ENCODE peak calls at places on chromosomes 6 and 20, in six cellular contexts. One of them, this sample, is unnamed.

GRCh38 chr20:62265365-62265764 is 27.0 kb downstream of the OSBPL2 start:
- DNase-seq in ecto neural progenitor cell: no peak
- DNase-seq in kidney epithelial cell: no peak
- DNase-seq in activated naive CD4-positive, alpha-beta T cell treated with anti-CD3 and anti-CD28 coated beads for 36 hours: no peak
- DNase-seq in brain microvascular endothelial cell: no peak
- DNase-seq in AG09319: no peak
- DNase-seq in this sample: no peak

GRCh38 chr6:13682346-13682745 is 29.3 kb downstream of the RANBP9 start:
- DNase-seq in ecto neural progenitor cell: no peak
- DNase-seq in kidney epithelial cell: no peak
- DNase-seq in activated naive CD4-positive, alpha-beta T cell treated with anti-CD3 and anti-CD28 coated beads for 36 hours: no peak
- DNase-seq in brain microvascular endothelial cell: no peak
- DNase-seq in AG09319: no peak
- DNase-seq in this sample: no peak

GRCh38 chr6:55882731-55883595 is 7.6 kb upstream of the BMP5 start:
- DNase-seq in ecto neural progenitor cell: no peak
- DNase-seq in kidney epithelial cell: peak; percentile 65
- DNase-seq in activated naive CD4-positive, alpha-beta T cell treated with anti-CD3 and anti-CD28 coated beads for 36 hours: no peak
- DNase-seq in brain microvascular endothelial cell: peak; percentile 84
- DNase-seq in AG09319: peak; percentile 40
- DNase-seq in this sample: peak; percentile 65

GRCh38 chr6:149109397-149110070 is 208.0 kb upstream of the TAB2 start:
- DNase-seq in ecto neural progenitor cell: no peak
- DNase-seq in kidney epithelial cell: no peak
- DNase-seq in activated naive CD4-positive, alpha-beta T cell treated with anti-CD3 and anti-CD28 coated beads for 36 hours: no peak
- DNase-seq in brain microvascular endothelial cell: no peak
- DNase-seq in AG09319: no peak
- DNase-seq in this sample: no peak

GRCh38 chr6:161584051-161584450 is 310.2 kb upstream of the AGPAT4 start:
- DNase-seq in ecto neural progenitor cell: no peak
- DNase-seq in kidney epithelial cell: no peak
- DNase-seq in activated naive CD4-positive, alpha-beta T cell treated with anti-CD3 and anti-CD28 coated beads for 36 hours: no peak
- DNase-seq in brain microvascular endothelial cell: no peak
- DNase-seq in AG09319: no peak
- DNase-seq in this sample: no peak

GRCh38 chr6:49607391-49607982 is 29.2 kb downstream of the RHAG start:
- DNase-seq in ecto neural progenitor cell: no peak
- DNase-seq in kidney epithelial cell: no peak
- DNase-seq in activated naive CD4-positive, alpha-beta T cell treated with anti-CD3 and anti-CD28 coated beads for 36 hours: no peak
- DNase-seq in brain microvascular endothelial cell: no peak
- DNase-seq in AG09319: no peak
- DNase-seq in this sample: no peak

GRCh38 chr6:25312703-25313102 is 33.5 kb downstream of the CARMIL1 start:
- DNase-seq in ecto neural progenitor cell: no peak
- DNase-seq in kidney epithelial cell: peak; percentile 44
- DNase-seq in activated naive CD4-positive, alpha-beta T cell treated with anti-CD3 and anti-CD28 coated beads for 36 hours: no peak
- DNase-seq in brain microvascular endothelial cell: peak; percentile 6
- DNase-seq in AG09319: no peak
- DNase-seq in this sample: no peak

GRCh38 chr6:106807946-106808611 is 166.4 kb downstream of the CD24 start:
- DNase-seq in ecto neural progenitor cell: no peak
- DNase-seq in kidney epithelial cell: no peak
- DNase-seq in activated naive CD4-positive, alpha-beta T cell treated with anti-CD3 and anti-CD28 coated beads for 36 hours: no peak
- DNase-seq in brain microvascular endothelial cell: no peak
- DNase-seq in AG09319: no peak
- DNase-seq in this sample: no peak

GRCh38 chr6:37675606-37676005 is 22.1 kb downstream of the MDGA1 start:
- DNase-seq in ecto neural progenitor cell: no peak
- DNase-seq in kidney epithelial cell: no peak
- DNase-seq in activated naive CD4-positive, alpha-beta T cell treated with anti-CD3 and anti-CD28 coated beads for 36 hours: no peak
- DNase-seq in brain microvascular endothelial cell: no peak
- DNase-seq in AG09319: no peak
- DNase-seq in this sample: no peak

GRCh38 chr20:36872857-36873256 is 3.1 kb upstream of the TLDC2 start:
- DNase-seq in ecto neural progenitor cell: no peak
- DNase-seq in kidney epithelial cell: no peak
- DNase-seq in activated naive CD4-positive, alpha-beta T cell treated with anti-CD3 and anti-CD28 coated beads for 36 hours: no peak
- DNase-seq in brain microvascular endothelial cell: no peak
- DNase-seq in AG09319: no peak
- DNase-seq in this sample: no peak

GRCh38 chr6:39214120-39214813 is 15.0 kb downstream of the KCNK5 start:
- DNase-seq in ecto neural progenitor cell: no peak
- DNase-seq in kidney epithelial cell: no peak
- DNase-seq in activated naive CD4-positive, alpha-beta T cell treated with anti-CD3 and anti-CD28 coated beads for 36 hours: no peak
- DNase-seq in brain microvascular endothelial cell: no peak
- DNase-seq in AG09319: no peak
- DNase-seq in this sample: no peak

GRCh38 chr6:17038316-17038715 is 63.5 kb upstream of the STMND1 start:
- DNase-seq in ecto neural progenitor cell: no peak
- DNase-seq in kidney epithelial cell: no peak
- DNase-seq in activated naive CD4-positive, alpha-beta T cell treated with anti-CD3 and anti-CD28 coated beads for 36 hours: no peak
- DNase-seq in brain microvascular endothelial cell: no peak
- DNase-seq in AG09319: no peak
- DNase-seq in this sample: no peak

GRCh38 chr6:41713161-41713649 is 22.2 kb downstream of the TFEB start:
- DNase-seq in ecto neural progenitor cell: no peak
- DNase-seq in kidney epithelial cell: no peak
- DNase-seq in activated naive CD4-positive, alpha-beta T cell treated with anti-CD3 and anti-CD28 coated beads for 36 hours: no peak
- DNase-seq in brain microvascular endothelial cell: no peak
- DNase-seq in AG09319: no peak
- DNase-seq in this sample: no peak

GRCh38 chr20:33653218-33653899 is 8.8 kb upstream of the C20orf144 start:
- DNase-seq in ecto neural progenitor cell: peak; percentile 80
- DNase-seq in kidney epithelial cell: no peak
- DNase-seq in activated naive CD4-positive, alpha-beta T cell treated with anti-CD3 and anti-CD28 coated beads for 36 hours: peak; percentile 65
- DNase-seq in brain microvascular endothelial cell: no peak
- DNase-seq in AG09319: no peak
- DNase-seq in this sample: no peak

GRCh38 chr6:5079692-5080091 is 5.4 kb upstream of the PPP1R3G start:
- DNase-seq in ecto neural progenitor cell: no peak
- DNase-seq in kidney epithelial cell: no peak
- DNase-seq in activated naive CD4-positive, alpha-beta T cell treated with anti-CD3 and anti-CD28 coated beads for 36 hours: no peak
- DNase-seq in brain microvascular endothelial cell: no peak
- DNase-seq in AG09319: no peak
- DNase-seq in this sample: no peak

This sample was measured in epithelial cell of proximal tubule.